ENCODE peak calls at places on chromosomes 6 and 20, in five cellular contexts. I is M059J; C is breast epithelium; J is left lung; U is activated CD4-positive, alpha-beta T cell treated with anti-CD3 and anti-CD28 coated beads, Interleukin-2, amount 10 ng/mL, durations not matched to agents 7 days and 5 days. Z is an unnamed sample.

GRCh38 chr6:100904316-100904715 is 23.2 kb upstream of the ASCC3 start:
- DNase-seq in I (no peak), C (no peak), J (no peak), U (no peak), Z (no peak)

GRCh38 chr20:50591233-50591852 is 81.2 kb downstream of the PTPN1 start:
- DNase-seq in I (no peak), C (no peak), J (no peak), U (no peak), Z (no peak)

GRCh38 chr20:25286917-25287316 is 39.0 kb downstream of the PYGB start:
- DNase-seq in I (no peak), C (no peak), J (peak), U (no peak), Z (peak)

GRCh38 chr6:149410557-149410956 is 10.5 kb downstream of the SUMO4 start:
- DNase-seq in I (no peak), C (no peak), J (no peak), U (no peak), Z (no peak)

GRCh38 chr6:83270971-83271714 is 78.0 kb downstream of the RWDD2A start:
- DNase-seq in I (peak), C (no peak), J (no peak), U (no peak), Z (no peak)

GRCh38 chr6:127202676-127203075 is 64.0 kb upstream of the RNF146 start:
- DNase-seq in I (peak), C (no peak), J (no peak), U (no peak), Z (no peak)

GRCh38 chr6:37919417-37920157 is 100.1 kb downstream of the ZFAND3 start:
- DNase-seq in I (peak), C (no peak), J (no peak), U (no peak), Z (no peak)

GRCh38 chr20:59976196-59976847 is 18.1 kb downstream of the CDH26 start:
- DNase-seq in I (no peak), C (no peak), J (no peak), U (no peak), Z (no peak)

GRCh38 chr6:149244105-149244504 is 73.4 kb upstream of the TAB2 start:
- DNase-seq in I (no peak), C (no peak), J (no peak), U (no peak), Z (no peak)

GRCh38 chr6:28802417-28803336 is 121.1 kb downstream of the TRIM27 start:
- DNase-seq in I (peak), C (no peak), J (no peak), U (no peak), Z (no peak)

GRCh38 chr20:957544-957943 is 41.4 kb upstream of the ANGPT4 start:
- DNase-seq in I (peak), C (no peak), J (no peak), U (no peak), Z (no peak)

GRCh38 chr6:130505808-130506207 is 140.0 kb downstream of the TMEM200A start:
- DNase-seq in I (no peak), C (no peak), J (no peak), U (no peak), Z (no peak)

GRCh38 chr6:28969129-28969528 is 36.0 kb downstream of the ZNF311 start:
- DNase-seq in I (no peak), C (no peak), J (no peak), U (no peak), Z (no peak)

GRCh38 chr6:117444600-117444999 is 18.9 kb upstream of the ROS1 start:
- DNase-seq in I (no peak), C (no peak), J (no peak), U (no peak), Z (no peak)

GRCh38 chr6:161031721-161032495 is 40.3 kb downstream of the MAP3K4 start:
- DNase-seq in I (peak), C (no peak), J (no peak), U (no peak), Z (no peak)

GRCh38 chr20:63095718-63096654 is 89.2 kb upstream of the BHLHE23 start:
- DNase-seq in I (no peak), C (no peak), J (peak), U (no peak), Z (peak)

GRCh38 chr20:15045246-15045645 is 707.8 kb upstream of the FLRT3 start:
- DNase-seq in I (no peak), C (peak), J (no peak), U (no peak), Z (peak)

GRCh38 chr20:50207026-50207425 is 16.4 kb downstream of the CEBPB start:
- DNase-seq in I (no peak), C (no peak), J (no peak), U (no peak), Z (no peak)

GRCh38 chr20:21230220-21230619 is 72.9 kb upstream of the XRN2 start:
- DNase-seq in I (no peak), C (no peak), J (no peak), U (no peak), Z (no peak)